ENCODE peak calls at places on chromosomes 12 and 14, in five cellular contexts. M is progenitor cell of endocrine pancreas, A is neural progenitor cell, X is RWPE1, K is GM12864. I is an unnamed sample.

GRCh38 chr12:57046947-57047890 is 2.7 kb downstream of the MYO1A start:
- DNase-seq in X (no peak), M (no peak), A (no peak), K (no peak), I (no peak)

GRCh38 chr12:20490213-20490612 is 121.9 kb downstream of the PDE3A start:
- DNase-seq in A (no peak), M (no peak), X (no peak), K (no peak), I (no peak)

GRCh38 chr14:100434911-100435455 is 111.8 kb downstream of the SLC25A47 start:
- DNase-seq in X (no peak), A (no peak), K (no peak), M (no peak), I (no peak)

GRCh38 chr12:124509676-124510300 is 57.6 kb downstream of the NCOR2 start:
- DNase-seq in A (peak; percentile 58), K (no peak), M (no peak), X (peak; percentile 69), I (peak; percentile 89)

GRCh38 chr12:96752211-96752610 is 154.8 kb upstream of the NEDD1 start:
- DNase-seq in X (no peak), M (no peak), K (no peak), A (no peak), I (peak; percentile 52)

GRCh38 chr12:57766464-57767311 is at the start of gene CYP27B1:
- DNase-seq in X (peak; percentile 68), A (peak; percentile 79), K (no peak), M (no peak), I (peak; percentile 57)

GRCh38 chr14:104137297-104138097 is 890 bp upstream of the KIF26A start:
- DNase-seq in M (peak; percentile 76), X (peak; percentile 67), K (no peak), A (peak; percentile 92), I (no peak)

GRCh38 chr14:88322505-88323085 is 474 bp downstream of the KCNK10 start:
- DNase-seq in M (no peak), A (peak; percentile 20), K (no peak), X (no peak), I (no peak)

GRCh38 chr12:121751034-121751433 is 38.5 kb downstream of the TMEM120B start:
- DNase-seq in X (no peak), K (no peak), M (no peak), A (no peak), I (no peak)

GRCh38 chr12:120759591-120760348 is 34.1 kb downstream of the ACADS start:
- DNase-seq in A (no peak), K (no peak), X (no peak), M (no peak), I (no peak)

GRCh38 chr14:24171422-24172260 is at the start of gene REC8:
- DNase-seq in A (peak; percentile 99), X (no peak), K (peak; percentile 80), M (peak; percentile 96), I (no peak)

GRCh38 chr14:63641473-63642228 is at the start of gene WDR89:
- DNase-seq in A (peak; percentile 99), M (peak; percentile 86), K (peak; percentile 99), X (peak; percentile 99), I (peak; percentile 100)

GRCh38 chr12:90909069-90909676 is 45.8 kb downstream of the CCER1 start:
- DNase-seq in M (peak; percentile 11), X (peak; percentile 47), A (peak; percentile 65), K (no peak), I (peak; percentile 46)

GRCh38 chr12:43550831-43551270 is 1.2 kb downstream of the ADAMTS20 start:
- DNase-seq in X (no peak), A (peak; percentile 41), M (no peak), K (no peak), I (no peak)

GRCh38 chr12:68559246-68559645 is 51.5 kb upstream of the RAP1B start:
- DNase-seq in K (no peak), A (no peak), X (peak; percentile 46), M (no peak), I (peak; percentile 93)

GRCh38 chr14:81681466-81681865 is 147.8 kb upstream of the SEL1L start:
- DNase-seq in M (no peak), A (no peak), X (no peak), K (no peak), I (no peak)

GRCh38 chr14:61837336-61838229 is 75.4 kb downstream of the SNAPC1 start:
- DNase-seq in A (peak; percentile 87), K (peak; percentile 41), M (peak; percentile 66), X (peak; percentile 64), I (peak; percentile 60)

GRCh38 chr12:19971881-19972280 is 396.5 kb upstream of the PDE3A start:
- DNase-seq in M (no peak), X (no peak), A (no peak), K (no peak), I (no peak)

GRCh38 chr12:105641742-105642141 is 311.3 kb downstream of the C12orf75 start:
- DNase-seq in K (no peak), M (no peak), A (no peak), X (no peak), I (no peak)

GRCh38 chr12:86723326-86723725 is 467.1 kb upstream of the MGAT4C start:
- DNase-seq in K (no peak), M (no peak), A (no peak), X (no peak), I (no peak)

GRCh38 chr14:70140614-70141013 is 48.1 kb downstream of the SLC8A3 start:
- DNase-seq in A (no peak), X (no peak), K (no peak), M (no peak), I (no peak)

DNA sequence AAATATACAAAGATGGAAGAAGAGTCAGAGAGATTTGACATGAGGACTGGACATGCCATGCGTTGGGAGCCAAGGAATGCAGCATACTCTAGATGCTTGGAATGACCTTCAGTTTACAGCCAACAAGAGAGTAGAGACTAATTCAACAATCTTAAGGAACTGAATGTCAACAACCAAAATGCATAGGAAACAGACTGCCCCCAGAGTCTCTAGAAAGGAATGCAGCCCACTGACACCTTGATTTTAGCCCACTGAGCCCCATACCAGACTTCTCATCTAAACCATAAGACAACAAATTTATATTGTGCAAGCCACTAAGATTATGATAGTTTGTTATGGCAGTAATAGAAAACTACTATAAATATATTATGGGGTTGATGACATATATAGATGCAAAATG is 611.2 kb downstream of the RPS29 start:
- DNase-seq in A (no peak), K (no peak), X (no peak), M (no peak), I (no peak)
- TF ChIP-seq CTCF in A (peak; percentile 35), K (no peak), X (no peak), M (no peak), I (no peak)

GRCh38 chr14:78902010-78902623 is 731.9 kb downstream of the NRXN3 start:
- DNase-seq in K (no peak), A (peak; percentile 79), X (no peak), M (peak; percentile 18), I (peak; percentile 11)
- TF ChIP-seq CTCF in K (peak; percentile 69), A (peak; percentile 98), X (peak; percentile 35), M (peak; percentile 88), I (peak; percentile 69)

DNA sequence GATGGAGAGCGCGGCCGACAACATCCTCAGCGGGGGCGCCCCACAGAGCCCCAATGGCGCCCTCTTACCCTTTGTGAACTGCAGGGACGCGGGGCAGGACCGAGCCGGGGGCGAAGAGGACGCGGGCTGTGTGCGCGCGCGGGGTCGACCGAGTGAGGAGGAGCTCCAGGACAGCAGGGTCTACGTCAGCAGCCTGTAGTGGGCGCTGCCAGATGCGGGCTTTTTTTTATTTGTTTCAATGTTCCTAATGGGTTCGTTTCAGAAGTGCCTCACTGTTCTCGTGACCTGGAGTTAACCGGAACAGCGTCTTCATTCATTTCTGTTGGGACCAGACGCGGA is 103.8 kb upstream of the FKBP4 start:
- DNase-seq in X (no peak), K (no peak), A (peak; percentile 74), M (peak; percentile 68), I (no peak)
- TF ChIP-seq CTCF in X (no peak), K (peak; percentile 17), A (peak; percentile 59), M (peak; percentile 71), I (no peak)

DNA sequence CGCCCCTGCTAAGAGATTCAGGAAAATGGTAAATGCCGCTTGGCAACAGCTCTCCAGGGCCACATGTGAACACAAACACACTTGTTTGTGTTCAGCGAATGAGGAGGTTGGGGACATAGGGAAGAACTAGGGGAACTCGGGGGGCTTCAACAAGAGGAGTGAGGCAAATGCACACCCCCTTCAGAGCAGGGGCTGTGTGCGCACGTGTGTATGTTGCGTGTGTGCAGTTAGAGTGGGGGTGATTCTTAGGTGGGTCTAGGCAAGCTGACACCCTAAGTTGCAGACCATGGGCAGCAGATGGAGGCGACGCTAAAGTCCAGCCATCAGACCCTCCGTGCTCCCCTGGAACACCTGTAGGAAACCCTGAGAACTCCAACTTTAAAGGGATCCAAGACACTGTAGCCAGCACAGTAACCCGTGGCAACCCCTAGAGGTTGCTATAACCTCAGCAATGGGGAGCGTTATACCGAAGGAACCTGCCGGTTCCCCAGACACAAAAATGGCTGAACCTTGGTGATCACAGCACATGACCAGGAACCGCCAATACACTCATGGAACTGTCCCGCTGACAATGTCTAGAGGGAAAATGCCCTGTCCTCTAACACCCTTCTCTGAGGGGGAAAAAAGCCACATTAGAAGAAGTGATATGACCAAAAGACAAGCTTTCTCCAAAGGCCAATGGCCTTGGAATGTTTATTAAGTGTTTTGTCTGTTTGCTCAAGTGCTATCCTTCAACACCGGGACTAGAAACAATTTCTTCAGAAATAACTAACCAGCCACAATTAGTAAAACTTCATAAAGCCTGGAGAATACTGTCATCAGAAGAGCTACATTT is 86.5 kb upstream of the CEP83 start:
- DNase-seq in A (peak; percentile 82), M (peak; percentile 33), X (peak; percentile 51), K (peak; percentile 44), I (peak; percentile 65)
- TF ChIP-seq CTCF in A (peak; percentile 81), M (peak; percentile 82), X (no peak), K (peak; percentile 73), I (peak; percentile 88)

GRCh38 chr12:112107728-112108447 is 695 bp downstream of the NAA25 start:
- DNase-seq in M (no peak), A (peak; percentile 41), X (no peak), K (no peak), I (no peak)

GRCh38 chr12:112115259-112116045 is 6.9 kb upstream of the NAA25 start:
- DNase-seq in M (no peak), A (no peak), K (no peak), X (no peak), I (no peak)

GRCh38 chr12:112112423-112113132 is 4.0 kb upstream of the NAA25 start:
- DNase-seq in X (peak; percentile 85), K (no peak), A (no peak), M (no peak), I (peak; percentile 94)

GRCh38 chr12:112116232-112117060 is 7.9 kb upstream of the NAA25 start:
- DNase-seq in K (no peak), M (peak; percentile 34), A (peak; percentile 92), X (no peak), I (no peak)

DNA sequence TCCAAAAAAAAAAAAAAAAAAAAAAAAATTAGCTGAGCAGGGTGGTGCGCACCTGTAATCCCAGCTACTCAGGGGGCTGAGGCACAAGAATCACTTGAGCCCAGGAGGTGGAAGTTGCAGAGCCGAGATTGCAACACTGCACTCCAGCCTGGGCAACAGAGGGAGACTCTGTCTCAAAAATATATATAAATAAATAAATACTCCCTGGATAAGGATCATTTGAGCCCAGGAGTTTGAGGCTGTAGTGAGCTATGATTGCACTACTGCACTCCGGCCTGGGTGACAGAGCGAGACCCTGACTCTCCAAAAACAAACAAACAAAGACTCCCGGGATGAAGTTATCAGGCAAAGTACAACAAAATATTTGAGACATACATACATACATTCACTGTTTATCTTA is 3.3 kb upstream of the NAA25 start:
- DNase-seq in M (no peak), K (no peak), X (no peak), A (no peak), I (no peak)
- TF ChIP-seq CTCF in M (no peak), K (no peak), X (no peak), A (no peak), I (no peak)

GRCh38 chr12:45587042-45587441 is 142.5 kb upstream of the ARID2 start:
- DNase-seq in A (no peak), M (no peak), K (no peak), X (no peak), I (no peak)
- TF ChIP-seq CTCF in A (no peak), M (no peak), K (no peak), X (no peak), I (no peak)